ENCODE peak calls at places on chromosomes 1 and 21, in six cellular contexts. One of them, this sample, is unnamed.
A peak's percentile ranks its signal among the peaks of the same experiment; 100 is the strongest.

GRCh38 chr1:201624741-201625646 is 86.1 kb downstream of the NAV1 start:
- DNase-seq in AG08396: peak; percentile 84
- DNase-seq in effector CD8-positive, alpha-beta T cell: no peak
- DNase-seq in CD8-positive, alpha-beta T cell: no peak
- DNase-seq in stomach: no peak
- DNase-seq in bronchial epithelial cell: no peak
- DNase-seq in this sample: peak; percentile 84

GRCh38 chr1:204295666-204296065 is 64.1 kb downstream of the PLEKHA6 start:
- DNase-seq in stomach: peak; percentile 62
- DNase-seq in bronchial epithelial cell: no peak
- DNase-seq in effector CD8-positive, alpha-beta T cell: no peak
- DNase-seq in CD8-positive, alpha-beta T cell: no peak
- DNase-seq in AG08396: peak; percentile 32
- DNase-seq in this sample: no peak

GRCh38 chr1:232884262-232884661 is 66.1 kb upstream of the NTPCR start:
- DNase-seq in bronchial epithelial cell: peak; percentile 12
- DNase-seq in AG08396: no peak
- DNase-seq in CD8-positive, alpha-beta T cell: no peak
- DNase-seq in stomach: no peak
- DNase-seq in effector CD8-positive, alpha-beta T cell: no peak
- DNase-seq in this sample: no peak

GRCh38 chr1:94608852-94609570 is 67.5 kb upstream of the F3 start:
- DNase-seq in CD8-positive, alpha-beta T cell: no peak
- DNase-seq in bronchial epithelial cell: no peak
- DNase-seq in effector CD8-positive, alpha-beta T cell: no peak
- DNase-seq in AG08396: no peak
- DNase-seq in stomach: no peak
- DNase-seq in this sample: no peak

GRCh38 chr21:35906587-35906986 is 153.7 kb downstream of the SETD4 start:
- DNase-seq in AG08396: no peak
- DNase-seq in bronchial epithelial cell: no peak
- DNase-seq in CD8-positive, alpha-beta T cell: no peak
- DNase-seq in stomach: no peak
- DNase-seq in effector CD8-positive, alpha-beta T cell: no peak
- DNase-seq in this sample: no peak

GRCh38 chr1:13900583-13900982 is 200.6 kb downstream of the PRDM2 start:
- DNase-seq in stomach: no peak
- DNase-seq in AG08396: no peak
- DNase-seq in bronchial epithelial cell: peak; percentile 32
- DNase-seq in effector CD8-positive, alpha-beta T cell: no peak
- DNase-seq in CD8-positive, alpha-beta T cell: no peak
- DNase-seq in this sample: no peak

GRCh38 chr1:246513619-246514343 is 6.7 kb upstream of the SMYD3 start:
- DNase-seq in stomach: no peak
- DNase-seq in CD8-positive, alpha-beta T cell: no peak
- DNase-seq in AG08396: no peak
- DNase-seq in bronchial epithelial cell: no peak
- DNase-seq in effector CD8-positive, alpha-beta T cell: no peak
- DNase-seq in this sample: no peak

GRCh38 chr1:186566140-186566850 is 105.4 kb upstream of the PDC start:
- DNase-seq in CD8-positive, alpha-beta T cell: no peak
- DNase-seq in bronchial epithelial cell: peak; percentile 91
- DNase-seq in effector CD8-positive, alpha-beta T cell: no peak
- DNase-seq in AG08396: no peak
- DNase-seq in stomach: no peak
- DNase-seq in this sample: no peak

GRCh38 chr1:239677362-239677761 is 291.0 kb downstream of the CHRM3 start:
- DNase-seq in CD8-positive, alpha-beta T cell: no peak
- DNase-seq in stomach: no peak
- DNase-seq in AG08396: no peak
- DNase-seq in effector CD8-positive, alpha-beta T cell: no peak
- DNase-seq in bronchial epithelial cell: no peak
- DNase-seq in this sample: no peak

GRCh38 chr1:150813028-150813707 is 5.1 kb upstream of the CTSK start:
- DNase-seq in bronchial epithelial cell: peak; percentile 74
- DNase-seq in CD8-positive, alpha-beta T cell: no peak
- DNase-seq in stomach: peak; percentile 79
- DNase-seq in AG08396: peak; percentile 73
- DNase-seq in effector CD8-positive, alpha-beta T cell: no peak
- DNase-seq in this sample: peak; percentile 57

This sample was measured in HTR-8/SVneo.